ENCODE peak calls at places on chromosomes 3 and 15, in four cellular contexts. S, C, Q and A are unnamed samples.

GRCh38 chr3:127888564-127889107 is 26.4 kb upstream of the KBTBD12 start:
- DNase-seq in S (no peak), C (no peak), Q (no peak), A (no peak)

GRCh38 chr3:16801698-16802097 is 83.1 kb upstream of the PLCL2 start:
- DNase-seq in S (no peak), C (no peak), Q (no peak), A (no peak)

GRCh38 chr15:49831206-49831965 is 210.5 kb downstream of the DTWD1 start:
- DNase-seq in S (peak; percentile 90), C (no peak), Q (peak; percentile 28), A (peak; percentile 73)

GRCh38 chr15:58448331-58448730 is 16.5 kb downstream of the LIPC start:
- DNase-seq in S (no peak), C (no peak), Q (no peak), A (no peak)

GRCh38 chr15:94026458-94026967 is 204.8 kb upstream of the MCTP2 start:
- DNase-seq in S (peak; percentile 95), C (no peak), Q (peak; percentile 70), A (no peak)

GRCh38 chr3:116111765-116112164 is 333.5 kb downstream of the LSAMP start:
- DNase-seq in S (no peak), C (no peak), Q (no peak), A (no peak)

GRCh38 chr3:159669753-159670152 is 318.9 kb upstream of the IL12A start:
- DNase-seq in S (no peak), C (peak; percentile 9), Q (no peak), A (no peak)

GRCh38 chr3:39707314-39707909 is 102.0 kb upstream of the MYRIP start:
- DNase-seq in S (peak; percentile 71), C (peak; percentile 24), Q (no peak), A (no peak)

GRCh38 chr15:40233727-40234577 is 4.9 kb upstream of the PAK6 start:
- DNase-seq in S (no peak), C (no peak), Q (no peak), A (peak; percentile 68)

DNA sequence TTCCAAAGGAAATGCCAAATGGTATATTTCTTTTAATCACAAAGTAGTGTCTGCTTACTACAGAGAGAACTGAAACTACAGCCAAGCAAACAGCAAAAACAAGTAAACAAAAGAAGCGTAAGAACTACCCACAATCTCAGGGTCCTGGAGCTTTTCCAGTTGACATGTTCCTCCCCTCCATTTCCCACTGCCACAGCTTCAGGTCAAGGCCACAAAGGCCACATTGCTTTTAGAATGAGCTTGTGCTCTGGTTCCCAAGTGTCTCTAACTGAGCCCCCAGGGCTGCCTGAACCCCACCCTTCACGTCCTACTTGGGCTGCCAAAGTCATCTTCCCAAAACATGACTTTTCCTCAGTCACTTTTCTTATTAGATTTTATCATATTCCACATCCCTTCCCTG is 24.2 kb downstream of the CTDSPL start:
- DNase-seq in S (no peak), C (no peak), Q (no peak), A (no peak)
- H3K4me3 ChIP-seq in S (no peak overlapping the region), C (no peak overlapping the region), Q (no peak overlapping the region), A (no peak overlapping the region)

GRCh38 chr3:147390589-147391569 is 15.5 kb downstream of the ZIC4 start:
- DNase-seq in S (no peak), C (no peak), Q (no peak), A (peak; percentile 41)
- H3K4me3 ChIP-seq in S (no peak overlapping the region), C (peak overlapping the region; percentile 25), Q (no peak overlapping the region), A (peak overlapping the region; percentile 66)

GRCh38 chr3:196518999-196519737 is 4.0 kb upstream of the SMCO1 start:
- DNase-seq in S (peak; percentile 91), C (no peak), Q (peak; percentile 25), A (no peak)
- H3K4me3 ChIP-seq in S (no peak overlapping the region), C (no peak overlapping the region), Q (no peak overlapping the region), A (no peak overlapping the region)

DNA sequence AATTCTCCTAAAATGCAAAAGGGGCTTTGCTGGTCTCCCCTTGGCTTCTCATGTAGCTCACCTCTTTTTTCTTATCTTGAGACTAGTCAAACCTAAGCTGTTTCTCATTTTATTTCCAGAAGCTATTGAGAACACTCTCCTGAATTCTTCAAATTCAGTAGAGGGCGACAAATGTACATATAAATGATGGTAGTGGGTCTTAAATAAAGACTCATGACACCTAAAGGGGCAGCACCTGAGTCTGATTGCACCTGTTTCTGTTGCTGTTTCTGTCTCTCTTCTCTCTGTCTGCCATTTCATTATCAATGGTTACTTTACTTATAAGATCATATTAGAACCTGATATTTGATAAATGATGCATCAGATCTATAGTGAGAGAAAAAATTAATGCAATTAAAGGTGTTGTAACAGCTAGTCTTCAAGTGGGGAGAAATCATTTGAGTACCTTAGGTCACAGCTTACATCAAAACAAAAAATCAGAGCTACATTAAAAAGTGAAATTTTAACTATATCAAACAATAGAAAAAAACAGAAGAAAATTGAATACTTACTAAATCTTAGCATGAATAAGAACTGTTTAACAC is 7.0 kb downstream of the ADIPOQ start:
- DNase-seq in S (peak; percentile 60), C (no peak), Q (no peak), A (no peak)
- H3K4me3 ChIP-seq in S (no peak overlapping the region), C (no peak overlapping the region), Q (no peak overlapping the region), A (no peak overlapping the region)